ENCODE peak calls at places on chromosomes 12 and 14, in nine cellular contexts. M, Z, S, Y, T, D, A, G and I are unnamed samples.

GRCh38 chr12:3700861-3701260 is 52.0 kb downstream of the CRACR2A start:
- DNase-seq in M (no peak), T (no peak), Y (no peak), D (no peak), S (no peak), A (no peak), G (no peak), Z (no peak), I (no peak)

GRCh38 chr14:59463773-59464650 is 1.2 kb downstream of the GPR135 start:
- DNase-seq in S (no peak), G (no peak), Y (no peak), D (peak), M (no peak), T (no peak), A (peak), Z (peak), I (no peak)

GRCh38 chr14:74579447-74580274 is 32.4 kb downstream of the LTBP2 start:
- DNase-seq in Y (no peak), G (peak), A (no peak), Z (no peak), D (no peak), M (no peak), S (no peak), T (no peak), I (no peak)

GRCh38 chr12:21800011-21800410 is 25.5 kb upstream of the KCNJ8 start:
- DNase-seq in D (no peak), G (no peak), S (no peak), Y (no peak), M (no peak), Z (no peak), A (peak), T (no peak), I (no peak)

GRCh38 chr12:51678086-51678724 is 87.2 kb downstream of the SCN8A start:
- DNase-seq in T (peak), A (peak), Z (peak), S (no peak), Y (no peak), D (peak), M (peak), G (peak), I (no peak)

GRCh38 chr12:33431648-33432047 is 8.0 kb downstream of the SYT10 start:
- DNase-seq in T (no peak), A (no peak), S (no peak), M (no peak), G (no peak), Z (no peak), Y (no peak), D (no peak), I (no peak)

GRCh38 chr12:26046886-26047285 is 78.0 kb downstream of the BHLHE41 start:
- DNase-seq in G (no peak), M (no peak), S (no peak), Z (no peak), Y (no peak), A (no peak), T (no peak), D (no peak), I (no peak)

GRCh38 chr14:23750357-23750756 is 114.2 kb downstream of the DHRS2 start:
- DNase-seq in S (no peak), D (no peak), T (no peak), A (no peak), M (no peak), Y (no peak), G (no peak), Z (no peak), I (no peak)

GRCh38 chr14:69046468-69046867 is 67.4 kb upstream of the ACTN1 start:
- DNase-seq in T (no peak), D (no peak), S (no peak), Z (no peak), G (no peak), Y (no peak), A (peak), M (no peak), I (no peak)

GRCh38 chr12:122977655-122978392 is 2.7 kb upstream of the ARL6IP4 start:
- DNase-seq in M (no peak), A (no peak), G (no peak), D (no peak), Z (no peak), Y (no peak), S (no peak), T (no peak), I (no peak)

GRCh38 chr14:33917664-33918063 is 33.2 kb downstream of the EGLN3 start:
- DNase-seq in G (no peak), T (no peak), A (no peak), Z (no peak), Y (no peak), M (no peak), S (no peak), D (no peak), I (no peak)

GRCh38 chr12:120075034-120075616 is 41.4 kb downstream of the RAB35 start:
- DNase-seq in M (no peak), D (no peak), Z (no peak), S (no peak), Y (no peak), A (no peak), T (no peak), G (no peak), I (no peak)